ENCODE peak calls at places on chromosome 3, in seven cellular contexts. B is heart right ventricle; K is NCI-H510A treated with DMSO at 0.1 percent for 48 hours; U is anterior cingulate cortex; T is stimulated activated CD4-positive, alpha-beta T cell treated with anti-CD3 and anti-CD28 coated beads, Interleukin-15, amount 100 ng/mL, for 1 hour; J is nephron progenitor cell; C is HT-29. F is an unnamed sample.

GRCh38 chr3:136919799-136920580 is 37.8 kb upstream of the IL20RB start:
- DNase-seq in B (no peak), K (no peak), U (no peak), T (no peak), J (no peak), C (no peak), F (no peak)

GRCh38 chr3:72347819-72348319 is 500.4 kb downstream of the SHQ1 start:
- DNase-seq in B (peak), K (no peak), U (no peak), T (no peak), J (peak), C (peak), F (peak)

GRCh38 chr3:160210799-160211221 is 14.4 kb upstream of the C3orf80 start:
- DNase-seq in B (no peak), K (no peak), U (no peak), T (no peak), J (no peak), C (peak), F (no peak)

GRCh38 chr3:126056681-126057546 is 27.0 kb downstream of the SLC41A3 start:
- DNase-seq in B (peak), K (no peak), U (no peak), T (no peak), J (no peak), C (peak), F (peak)

GRCh38 chr3:52820741-52821140 is 9.7 kb downstream of the ITIH4 start:
- DNase-seq in B (no peak), K (peak), U (no peak), T (no peak), J (peak), C (peak), F (no peak)

GRCh38 chr3:101070260-101071121 is 77.3 kb upstream of the ABI3BP start:
- DNase-seq in B (peak), K (no peak), U (no peak), T (peak), J (peak), C (peak), F (peak)

GRCh38 chr3:10524270-10524669 is 18.9 kb upstream of the ATP2B2 start:
- DNase-seq in B (no peak), K (no peak), U (no peak), T (no peak), J (no peak), C (no peak), F (no peak)

GRCh38 chr3:102745881-102746280 is 311.1 kb downstream of the ZPLD1 start:
- DNase-seq in B (no peak), K (no peak), U (no peak), T (no peak), J (no peak), C (peak), F (no peak)

GRCh38 chr3:182959474-182960350 is 20.6 kb downstream of the DCUN1D1 start:
- DNase-seq in B (no peak), K (no peak), U (no peak), T (no peak), J (no peak), C (no peak), F (no peak)

GRCh38 chr3:129688310-129688895 is 81.9 kb upstream of the PLXND1 start:
- DNase-seq in B (peak), K (peak), U (peak), T (no peak), J (peak), C (no peak), F (peak)

GRCh38 chr3:115100172-115100571 is 46.9 kb downstream of the ZBTB20 start:
- DNase-seq in B (no peak), K (peak), U (no peak), T (no peak), J (no peak), C (peak), F (peak)

GRCh38 chr3:127040216-127040615 is 57.3 kb downstream of the PLXNA1 start:
- DNase-seq in B (no peak), K (no peak), U (no peak), T (no peak), J (no peak), C (no peak), F (no peak)

GRCh38 chr3:23162939-23163338 is 40.2 kb upstream of the UBE2E2 start:
- DNase-seq in B (no peak), K (no peak), U (no peak), T (no peak), J (no peak), C (no peak), F (no peak)

GRCh38 chr3:141057951-141058800 is 7.0 kb downstream of the SPSB4 start:
- DNase-seq in B (no peak), K (no peak), U (no peak), T (no peak), J (no peak), C (no peak), F (no peak)

GRCh38 chr3:158107508-158108095 is 1.4 kb upstream of the SHOX2 start:
- DNase-seq in B (no peak), K (peak), U (no peak), T (no peak), J (no peak), C (no peak), F (no peak)

GRCh38 chr3:188594137-188594536 is 440.2 kb downstream of the LPP start:
- DNase-seq in B (no peak), K (no peak), U (no peak), T (no peak), J (no peak), C (no peak), F (no peak)

GRCh38 chr3:129123314-129124060 is 1.9 kb upstream of the RAB43 start:
- DNase-seq in B (no peak), K (no peak), U (no peak), T (no peak), J (no peak), C (peak), F (no peak)

GRCh38 chr3:10602769-10603768 is 97.7 kb upstream of the ATP2B2 start:
- DNase-seq in B (no peak), K (no peak), U (no peak), T (peak), J (no peak), C (no peak), F (no peak)

GRCh38 chr3:152210697-152211096 is 58.0 kb upstream of the MBNL1 start:
- DNase-seq in B (no peak), K (no peak), U (no peak), T (no peak), J (no peak), C (no peak), F (no peak)

GRCh38 chr3:120634539-120634938 is 38.4 kb downstream of the NDUFB4 start:
- DNase-seq in B (no peak), K (no peak), U (no peak), T (no peak), J (no peak), C (no peak), F (no peak)

GRCh38 chr3:69893274-69893673 is 106.3 kb upstream of the SAMMSON start:
- DNase-seq in B (no peak), K (no peak), U (no peak), T (no peak), J (no peak), C (no peak), F (no peak)

GRCh38 chr3:186598108-186598784 is 14.6 kb upstream of the AHSG start:
- DNase-seq in B (peak), K (no peak), U (no peak), T (no peak), J (no peak), C (no peak), F (no peak)

GRCh38 chr3:188916934-188917391 is 254.8 kb upstream of the TPRG1 start:
- DNase-seq in B (no peak), K (no peak), U (no peak), T (no peak), J (no peak), C (no peak), F (no peak)

GRCh38 chr3:179807588-179807987 is 154.7 kb downstream of the USP13 start:
- DNase-seq in B (no peak), K (no peak), U (no peak), T (no peak), J (no peak), C (no peak), F (no peak)

GRCh38 chr3:123587399-123587798 is 2.5 kb upstream of the HACD2 start:
- DNase-seq in B (no peak), K (no peak), U (no peak), T (no peak), J (no peak), C (no peak), F (no peak)

GRCh38 chr3:101829066-101829830 is 20.1 kb upstream of the NFKBIZ start:
- DNase-seq in B (peak), K (no peak), U (no peak), T (no peak), J (no peak), C (peak), F (peak)

GRCh38 chr3:139935071-139935865 is at the start of gene CLSTN2:
- DNase-seq in B (peak), K (peak), U (peak), T (no peak), J (peak), C (no peak), F (peak)

GRCh38 chr3:184472723-184473419 is 88.7 kb upstream of the EPHB3 start:
- DNase-seq in B (no peak), K (peak), U (no peak), T (no peak), J (no peak), C (no peak), F (peak)

GRCh38 chr3:9291991-9292390 is 42.5 kb upstream of the SRGAP3 start:
- DNase-seq in B (no peak), K (no peak), U (no peak), T (no peak), J (no peak), C (no peak), F (no peak)

GRCh38 chr3:43735618-43736017 is 44.9 kb downstream of the ABHD5 start:
- DNase-seq in B (no peak), K (no peak), U (no peak), T (no peak), J (no peak), C (no peak), F (no peak)

GRCh38 chr3:190076138-190076537 is 44.6 kb downstream of the P3H2 start:
- DNase-seq in B (no peak), K (no peak), U (no peak), T (no peak), J (no peak), C (no peak), F (peak)

GRCh38 chr3:71285086-71285485 is 298.4 kb downstream of the FOXP1 start:
- DNase-seq in B (no peak), K (no peak), U (no peak), T (no peak), J (no peak), C (no peak), F (no peak)

GRCh38 chr3:192914873-192915272 is 2.8 kb downstream of the MB21D2 start:
- DNase-seq in B (no peak), K (no peak), U (no peak), T (no peak), J (no peak), C (no peak), F (no peak)

F was measured in adrenal gland.